ENCODE peak calls at places on chromosome 12, in ten cellular contexts. O is nephron progenitor cell; Y is upper lobe of right lung; W is right lobe of liver; F is fibroblast of mammary gland; Z is CD8-positive, alpha-beta T cell; S is Calu3; G is psoas muscle; K is dorsolateral prefrontal cortex; H is foreskin fibroblast. B is an unnamed sample.

GRCh38 chr12:65695077-65695865 is 129.0 kb upstream of the HMGA2 start:
- DNase-seq in O (no peak), Y (peak; percentile 72), W (peak; percentile 64), F (peak; percentile 98), Z (no peak), S (peak; percentile 80), G (peak; percentile 14), K (no peak), H (peak; percentile 98), B (no peak)

GRCh38 chr12:43332977-43333649 is 218.9 kb downstream of the ADAMTS20 start:
- DNase-seq in O (no peak), Y (no peak), W (no peak), F (peak; percentile 74), Z (no peak), S (no peak), G (no peak), K (no peak), H (peak; percentile 70), B (no peak)

GRCh38 chr12:2160043-2160442 is 107.3 kb downstream of the CACNA1C start:
- DNase-seq in O (no peak), Y (no peak), W (no peak), F (no peak), Z (no peak), S (no peak), G (no peak), K (no peak), H (peak; percentile 49), B (no peak)

GRCh38 chr12:71005166-71005565 is 84.6 kb upstream of the PTPRR start:
- DNase-seq in O (no peak), Y (no peak), W (no peak), F (no peak), Z (no peak), S (no peak), G (no peak), K (no peak), H (no peak), B (no peak)

GRCh38 chr12:97939141-97939540 is 476.5 kb downstream of the RMST start:
- DNase-seq in O (no peak), Y (no peak), W (no peak), F (no peak), Z (no peak), S (peak; percentile 28), G (no peak), K (no peak), H (no peak), B (no peak)

GRCh38 chr12:98373982-98374381 is 141.4 kb upstream of the TMPO start:
- DNase-seq in O (no peak), Y (no peak), W (no peak), F (peak; percentile 5), Z (no peak), S (no peak), G (no peak), K (no peak), H (no peak), B (no peak)

GRCh38 chr12:12240671-12241345 is 26.0 kb downstream of the LRP6 start:
- DNase-seq in O (no peak), Y (no peak), W (no peak), F (peak; percentile 58), Z (no peak), S (no peak), G (no peak), K (no peak), H (peak; percentile 21), B (no peak)

GRCh38 chr12:119666226-119666808 is 1.6 kb upstream of the PRKAB1 start:
- DNase-seq in O (no peak), Y (no peak), W (no peak), F (no peak), Z (no peak), S (no peak), G (no peak), K (no peak), H (no peak), B (no peak)

GRCh38 chr12:121843236-121843982 is 15.2 kb downstream of the HPD start:
- DNase-seq in O (no peak), Y (no peak), W (no peak), F (no peak), Z (no peak), S (no peak), G (no peak), K (no peak), H (no peak), B (no peak)

GRCh38 chr12:108129017-108129812 is at the start of gene WSCD2:
- DNase-seq in O (peak; percentile 84), Y (peak; percentile 71), W (no peak), F (no peak), Z (no peak), S (peak; percentile 77), G (peak; percentile 54), K (peak; percentile 55), H (peak; percentile 19), B (peak; percentile 71)

GRCh38 chr12:52794479-52795331 is 1.2 kb downstream of the KRT3 start:
- DNase-seq in O (no peak), Y (peak; percentile 26), W (no peak), F (peak; percentile 54), Z (no peak), S (no peak), G (no peak), K (no peak), H (no peak), B (no peak)

GRCh38 chr12:90978117-90978770 is 23.3 kb upstream of the CCER1 start:
- DNase-seq in O (no peak), Y (no peak), W (no peak), F (peak; percentile 85), Z (no peak), S (no peak), G (no peak), K (no peak), H (peak; percentile 86), B (no peak)

GRCh38 chr12:121580959-121581680 is at the start of gene KDM2B:
- DNase-seq in O (peak; percentile 25), Y (no peak), W (no peak), F (peak; percentile 61), Z (no peak), S (no peak), G (no peak), K (peak; percentile 54), H (peak; percentile 75), B (no peak)

GRCh38 chr12:47349770-47350408 is 270.1 kb upstream of the AMIGO2 start:
- DNase-seq in O (no peak), Y (no peak), W (no peak), F (no peak), Z (no peak), S (no peak), G (no peak), K (no peak), H (no peak), B (no peak)

GRCh38 chr12:32505067-32505466 is 105.7 kb downstream of the FGD4 start:
- DNase-seq in O (no peak), Y (no peak), W (no peak), F (no peak), Z (no peak), S (no peak), G (no peak), K (no peak), H (no peak), B (no peak)

GRCh38 chr12:85004199-85004598 is 31.9 kb downstream of the TSPAN19 start:
- DNase-seq in O (no peak), Y (no peak), W (no peak), F (peak; percentile 17), Z (no peak), S (no peak), G (no peak), K (no peak), H (no peak), B (no peak)

GRCh38 chr12:85002778-85003296 is 33.2 kb downstream of the TSPAN19 start:
- DNase-seq in O (no peak), Y (no peak), W (no peak), F (no peak), Z (no peak), S (no peak), G (no peak), K (no peak), H (no peak), B (no peak)

GRCh38 chr12:85005615-85006014 is 30.5 kb downstream of the TSPAN19 start:
- DNase-seq in O (no peak), Y (no peak), W (no peak), F (no peak), Z (no peak), S (no peak), G (no peak), K (no peak), H (no peak), B (no peak)

GRCh38 chr12:85007836-85008235 is 28.2 kb downstream of the TSPAN19 start:
- DNase-seq in O (no peak), Y (no peak), W (no peak), F (peak; percentile 92), Z (no peak), S (no peak), G (no peak), K (no peak), H (peak; percentile 84), B (no peak)
- TF ChIP-seq CTCF in O (no peak), Y (no peak), W (no peak), F (no peak), Z (no peak), S (no peak), G (no peak), K (no peak), H (no peak), B (no peak)

DNA sequence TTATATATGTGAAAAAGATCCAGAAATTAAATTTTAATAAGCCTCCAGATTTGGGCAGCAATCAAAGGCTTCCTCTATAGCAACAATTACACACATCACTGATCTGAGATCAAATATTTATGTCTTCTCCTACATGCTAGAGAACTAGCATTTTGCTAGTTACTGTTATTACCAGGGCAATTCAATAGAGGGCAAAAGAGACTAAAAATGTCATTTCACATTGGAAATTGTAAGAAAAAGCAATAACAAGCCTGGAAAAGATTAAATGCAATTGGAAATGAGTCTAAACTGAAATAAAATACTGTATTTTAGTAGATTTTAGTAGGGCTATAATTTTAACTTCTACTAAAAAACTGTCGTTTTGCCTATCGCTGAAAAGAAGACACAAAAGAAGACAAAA is 32.6 kb upstream of the ANO6 start:
- DNase-seq in O (no peak), Y (no peak), W (no peak), F (peak; percentile 36), Z (no peak), S (no peak), G (no peak), K (no peak), H (peak; percentile 41), B (no peak)
- TF ChIP-seq CTCF in O (no peak), Y (peak; percentile 49), W (peak; percentile 53), F (peak; percentile 57), Z (no peak), S (no peak), G (peak; percentile 45), K (no peak), H (peak; percentile 42), B (peak; percentile 36)

DNA sequence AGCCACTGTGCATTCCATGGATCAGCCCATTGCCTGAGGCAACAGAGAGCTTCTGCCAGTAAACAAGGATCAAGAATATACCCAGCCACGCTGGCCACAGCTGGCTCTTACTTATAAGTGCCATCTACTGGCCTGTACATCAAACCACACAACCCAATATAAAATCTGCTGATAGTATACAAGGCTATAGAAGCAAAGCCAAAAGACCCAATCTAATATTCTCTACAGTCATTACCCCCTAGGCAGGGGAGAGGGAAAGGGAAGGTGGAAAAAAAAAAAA is 4.4 kb upstream of the FAM186B start:
- DNase-seq in O (no peak), Y (no peak), W (no peak), F (no peak), Z (no peak), S (no peak), G (no peak), K (no peak), H (peak; percentile 46), B (no peak)
- TF ChIP-seq CTCF in O (no peak), Y (no peak), W (no peak), F (peak; percentile 15), Z (no peak), S (no peak), G (no peak), K (no peak), H (no peak), B (no peak)

GRCh38 chr12:29207120-29207519 is 58.0 kb downstream of the FAR2 start:
- DNase-seq in O (no peak), Y (no peak), W (no peak), F (peak; percentile 13), Z (no peak), S (no peak), G (no peak), K (no peak), H (no peak), B (no peak)
- TF ChIP-seq CTCF in O (no peak), Y (no peak), W (no peak), F (no peak), Z (no peak), S (no peak), G (no peak), K (no peak), H (no peak), B (no peak)